ENCODE peak calls at places on chromosomes 12 and 14, in five cellular contexts. H is cardiac muscle cell, B is IMR-90, G is heart right ventricle, U is trophoblast cell. S is an unnamed sample.

GRCh38 chr14:24921903-24922302 is 128.0 kb downstream of the STXBP6 start:
- DNase-seq in U (no peak), H (peak; percentile 39), G (no peak), B (peak; percentile 60), S (no peak)

GRCh38 chr14:101473795-101474562 is 87.3 kb upstream of the DIO3 start:
- DNase-seq in U (no peak), G (no peak), H (no peak), B (no peak), S (no peak)

GRCh38 chr14:33986804-33987203 is 35.9 kb upstream of the EGLN3 start:
- DNase-seq in G (no peak), U (peak; percentile 91), H (peak; percentile 91), B (peak; percentile 84), S (peak; percentile 39)

GRCh38 chr12:15556411-15556810 is 232.8 kb downstream of the EPS8 start:
- DNase-seq in U (no peak), G (no peak), B (no peak), H (no peak), S (no peak)

GRCh38 chr12:124804011-124804621 is 59.5 kb downstream of the SCARB1 start:
- DNase-seq in U (no peak), B (peak; percentile 13), H (peak; percentile 12), G (no peak), S (no peak)

GRCh38 chr14:23538785-23539184 is 12.8 kb downstream of the ZFHX2 start:
- DNase-seq in B (peak; percentile 31), G (peak; percentile 36), U (no peak), H (peak; percentile 53), S (no peak)

GRCh38 chr12:1936406-1937320 is 18.2 kb upstream of the CACNA2D4 start:
- DNase-seq in G (peak; percentile 63), H (peak; percentile 39), U (no peak), B (peak; percentile 82), S (peak; percentile 68)

GRCh38 chr14:86815341-86815740 is 1177.6 kb downstream of the GALC start:
- DNase-seq in G (no peak), H (no peak), B (no peak), U (no peak), S (no peak)

GRCh38 chr12:57716305-57716704 is 22.2 kb downstream of the AGAP2 start:
- DNase-seq in U (no peak), H (no peak), B (no peak), G (no peak), S (no peak)

GRCh38 chr12:47219243-47219642 is 139.5 kb upstream of the AMIGO2 start:
- DNase-seq in B (peak; percentile 71), G (no peak), U (no peak), H (peak; percentile 43), S (no peak)

GRCh38 chr14:64738306-64738879 is 34.2 kb downstream of the PLEKHG3 start:
- DNase-seq in B (no peak), H (no peak), U (no peak), G (no peak), S (no peak)

GRCh38 chr14:58238252-58239247 is 6.1 kb upstream of the PSMA3 start:
- DNase-seq in G (peak; percentile 28), H (peak; percentile 70), B (no peak), U (peak; percentile 52), S (no peak)

GRCh38 chr14:74863274-74863673 is 12.7 kb downstream of the PROX2 start:
- DNase-seq in B (no peak), H (no peak), G (no peak), U (no peak), S (no peak)

GRCh38 chr12:50572275-50572674 is 67.5 kb downstream of the DIP2B start:
- DNase-seq in B (peak; percentile 89), U (peak; percentile 93), G (no peak), H (peak; percentile 93), S (peak; percentile 36)

GRCh38 chr12:115251727-115252126 is 567.8 kb upstream of the TBX3 start:
- DNase-seq in U (no peak), B (no peak), G (no peak), H (no peak), S (no peak)

GRCh38 chr12:50132505-50133135 is 20.6 kb downstream of the COX14 start:
- DNase-seq in U (peak; percentile 84), G (no peak), B (peak; percentile 61), H (peak; percentile 71), S (no peak)

GRCh38 chr12:102728506-102729242 is 188.4 kb downstream of the PAH start:
- DNase-seq in B (no peak), H (no peak), G (no peak), U (no peak), S (no peak)
- H3K27ac ChIP-seq in B (no peak overlapping the region), H (no peak overlapping the region), G (no peak overlapping the region), U (no peak overlapping the region), S (no peak overlapping the region)

GRCh38 chr14:51401756-51402155 is 161.7 kb downstream of the TMX1 start:
- DNase-seq in U (no peak), B (no peak), H (peak; percentile 54), G (no peak), S (no peak)
- H3K27ac ChIP-seq in U (no peak overlapping the region), B (no peak overlapping the region), H (no peak overlapping the region), G (peak overlapping the region; percentile 6), S (no peak overlapping the region)

GRCh38 chr12:12902036-12902435 is 10.7 kb downstream of the GPRC5A start:
- DNase-seq in U (no peak), H (peak; percentile 84), B (peak; percentile 74), G (no peak), S (no peak)
- H3K27ac ChIP-seq in U (no peak overlapping the region), H (no peak overlapping the region), B (peak overlapping the region; percentile 81), G (peak overlapping the region; percentile 47), S (peak overlapping the region; percentile 95)

GRCh38 chr12:123519151-123520001 is 14.1 kb downstream of the RILPL1 start:
- DNase-seq in B (peak; percentile 56), U (peak; percentile 99), H (peak; percentile 29), G (peak; percentile 69), S (peak; percentile 87)
- H3K27ac ChIP-seq in B (no peak overlapping the region), U (peak overlapping the region; percentile 89), H (peak overlapping the region; percentile 100), G (peak overlapping the region; percentile 79), S (peak overlapping the region; percentile 89)

GRCh38 chr12:121465921-121466799 is 66.2 kb downstream of the RNF34 start:
- DNase-seq in H (peak; percentile 30), B (no peak), U (peak; percentile 29), G (no peak), S (no peak)
- H3K27ac ChIP-seq in H (no peak overlapping the region), B (peak overlapping the region; percentile 79), U (peak overlapping the region; percentile 61), G (no peak overlapping the region), S (peak overlapping the region; percentile 32)

GRCh38 chr12:7933255-7933726 is 2.7 kb downstream of the SLC2A3 start:
- DNase-seq in G (peak; percentile 88), H (peak; percentile 96), U (peak; percentile 86), B (peak; percentile 96), S (peak; percentile 26)

GRCh38 chr12:7935464-7935772 is 569 bp downstream of the SLC2A3 start:
- DNase-seq in B (no peak), G (no peak), U (no peak), H (peak; percentile 14), S (no peak)

GRCh38 chr12:7935773-7936581 is at the start of gene SLC2A3:
- DNase-seq in G (peak; percentile 81), U (peak; percentile 58), B (peak; percentile 92), H (peak; percentile 95), S (no peak)

GRCh38 chr12:7934153-7934552 is 1.8 kb downstream of the SLC2A3 start:
- DNase-seq in U (peak; percentile 33), G (no peak), H (no peak), B (no peak), S (no peak)

DNA sequence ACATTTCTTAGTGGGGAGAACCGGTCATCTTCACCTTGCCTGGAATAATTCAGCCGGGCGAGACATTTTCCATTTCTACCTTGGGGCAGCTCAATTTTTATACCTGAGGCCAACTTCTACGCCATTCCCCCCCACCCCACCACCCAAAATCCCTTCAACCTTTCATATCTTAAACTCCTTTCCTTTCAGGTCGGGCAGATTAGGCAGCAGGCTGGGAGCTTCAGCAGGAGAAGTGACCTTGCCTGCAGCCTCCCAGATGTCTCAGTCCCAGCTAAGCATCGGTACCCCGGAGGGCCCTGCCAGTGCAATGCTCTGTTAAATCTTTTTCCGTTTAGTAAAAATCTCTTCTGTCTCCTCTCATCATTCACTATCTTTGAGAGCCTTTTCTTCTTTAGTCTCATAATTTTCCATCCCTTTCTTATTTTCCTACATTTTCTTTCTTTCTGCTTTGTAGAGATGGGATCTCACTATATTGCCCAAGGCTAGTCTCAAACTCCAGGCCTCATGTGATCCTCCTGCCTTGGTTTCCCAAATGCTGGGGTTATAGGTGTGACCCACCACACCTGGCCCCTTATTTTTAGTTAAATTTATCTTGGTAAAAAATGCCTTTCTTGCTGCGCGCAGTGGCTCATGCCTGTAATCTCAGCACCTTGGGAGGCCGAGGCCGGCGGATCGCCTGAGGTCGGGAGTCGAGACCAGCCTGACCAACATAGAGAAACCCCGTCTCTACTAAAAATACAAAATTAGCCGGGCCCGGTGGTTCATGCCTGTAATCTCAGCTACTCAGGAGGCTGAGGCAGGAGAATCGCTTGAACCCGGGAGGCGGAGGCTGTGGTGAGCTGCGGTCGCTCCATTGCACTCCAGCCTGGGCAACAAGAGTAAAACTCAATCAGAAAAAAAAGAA is 1.2 kb downstream of the SLC2A3 start:
- DNase-seq in H (no peak), G (no peak), U (no peak), B (no peak), S (no peak)
- H3K27ac ChIP-seq in H (peak overlapping the region; percentile 79), G (peak overlapping the region; percentile 74), U (peak overlapping the region; percentile 83), B (peak overlapping the region; percentile 84), S (no peak overlapping the region)

GRCh38 chr12:59595557-59596231 is at the start of gene SLC16A7:
- DNase-seq in U (peak; percentile 29), H (peak; percentile 96), G (peak; percentile 91), B (peak; percentile 86), S (peak; percentile 5)

GRCh38 chr12:59600174-59600573 is 4.3 kb downstream of the SLC16A7 start:
- DNase-seq in G (no peak), H (peak; percentile 17), U (no peak), B (peak; percentile 8), S (no peak)

GRCh38 chr12:59596232-59597143 is 659 bp downstream of the SLC16A7 start:
- DNase-seq in B (peak; percentile 74), G (peak; percentile 83), U (peak; percentile 38), H (peak; percentile 88), S (no peak)

GRCh38 chr12:59595097-59595496 is 732 bp upstream of the SLC16A7 start:
- DNase-seq in H (no peak), U (no peak), B (no peak), G (no peak), S (no peak)
- H3K27ac ChIP-seq in H (no peak overlapping the region), U (no peak overlapping the region), B (no peak overlapping the region), G (peak overlapping the region; percentile 97), S (no peak overlapping the region)

GRCh38 chr12:6333029-6333428 is 8.8 kb downstream of the TNFRSF1A start:
- DNase-seq in G (no peak), H (no peak), B (no peak), U (no peak), S (no peak)
- H3K27ac ChIP-seq in G (peak overlapping the region; percentile 93), H (no peak overlapping the region), B (peak overlapping the region; percentile 94), U (no peak overlapping the region), S (peak overlapping the region; percentile 98)